ENCODE peak calls at places on chromosome 5, in ten cellular contexts. Z is A549, D is cardiac fibroblast, M is adrenal gland, C is spleen, O is right lobe of liver, F is tibial nerve, E is IMR-90, N is sigmoid colon, Q is tibial artery. P is an unnamed sample.

GRCh38 chr5:55855509-55855908 is 4.4 kb downstream of the IL31RA start:
- DNase-seq in F (no peak), D (peak), M (no peak), C (no peak), O (no peak), Z (no peak), Q (no peak), N (no peak), E (peak), P (no peak)

GRCh38 chr5:172939561-172939960 is 19.7 kb upstream of the RPL26L1 start:
- DNase-seq in C (peak), F (no peak), E (peak), Q (no peak), M (peak), D (no peak), O (no peak), N (no peak), Z (no peak), P (no peak)

GRCh38 chr5:103209065-103209464 is 49.5 kb upstream of the MACIR start:
- DNase-seq in Q (no peak), Z (no peak), E (no peak), F (no peak), D (no peak), M (no peak), N (no peak), C (no peak), O (no peak), P (no peak)

GRCh38 chr5:850511-851006 is at the start of gene ZDHHC11:
- DNase-seq in E (no peak), Q (peak), D (no peak), N (peak), O (peak), Z (no peak), F (no peak), M (peak), C (peak), P (no peak)

GRCh38 chr5:168047669-168048111 is 243.8 kb upstream of the WWC1 start:
- DNase-seq in M (no peak), Z (no peak), Q (no peak), E (no peak), O (no peak), N (no peak), F (no peak), D (peak), C (no peak), P (no peak)

GRCh38 chr5:173648308-173648866 is 31.9 kb upstream of the BOD1 start:
- DNase-seq in F (no peak), E (no peak), N (no peak), O (no peak), Q (no peak), M (no peak), D (no peak), C (no peak), Z (no peak), P (no peak)

GRCh38 chr5:107455111-107455544 is 215.6 kb downstream of the EFNA5 start:
- DNase-seq in D (no peak), Q (no peak), O (no peak), C (no peak), Z (no peak), F (no peak), E (peak), N (no peak), M (no peak), P (no peak)

GRCh38 chr5:83900307-83900706 is 179.7 kb upstream of the HAPLN1 start:
- DNase-seq in D (no peak), M (no peak), F (no peak), Q (no peak), N (no peak), E (peak), Z (no peak), C (no peak), O (no peak), P (no peak)

GRCh38 chr5:144248015-144248414 is 77.3 kb downstream of the KCTD16 start:
- DNase-seq in C (no peak), F (no peak), Z (no peak), Q (no peak), D (no peak), M (no peak), N (no peak), O (no peak), E (no peak), P (no peak)

GRCh38 chr5:55577353-55578060 is 42.7 kb upstream of the PLPP1 start:
- DNase-seq in N (peak), E (no peak), D (peak), C (no peak), O (peak), Z (no peak), F (no peak), Q (no peak), M (peak), P (no peak)

GRCh38 chr5:150438873-150439546 is 10.5 kb downstream of the RPS14 start:
- DNase-seq in Q (no peak), O (no peak), E (no peak), Z (peak), C (no peak), M (no peak), D (peak), F (no peak), N (no peak), P (no peak)

GRCh38 chr5:114450516-114450909 is 88.6 kb downstream of the KCNN2 start:
- DNase-seq in N (no peak), E (peak), C (no peak), D (peak), M (no peak), O (no peak), F (no peak), Z (no peak), Q (no peak), P (no peak)

GRCh38 chr5:51326844-51327243 is 56.4 kb upstream of the ISL1 start:
- DNase-seq in M (no peak), F (no peak), E (no peak), Q (no peak), N (no peak), O (no peak), C (no peak), D (no peak), Z (no peak), P (no peak)

GRCh38 chr5:74945561-74946165 is 79.5 kb upstream of the FAM169A start:
- DNase-seq in N (no peak), Z (no peak), C (no peak), Q (no peak), D (no peak), O (no peak), E (no peak), F (no peak), M (no peak), P (peak)

GRCh38 chr5:35405938-35406337 is 175.7 kb upstream of the PRLR start:
- DNase-seq in E (no peak), M (no peak), N (no peak), Q (no peak), Z (no peak), F (no peak), C (peak), D (no peak), O (no peak), P (no peak)

GRCh38 chr5:93723005-93723404 is 18.4 kb downstream of the POU5F2 start:
- DNase-seq in O (no peak), Z (no peak), F (no peak), M (no peak), N (no peak), E (peak), D (peak), C (no peak), Q (no peak), P (no peak)

GRCh38 chr5:16894236-16895057 is 41.6 kb downstream of the MYO10 start:
- DNase-seq in E (peak), N (no peak), Z (peak), F (no peak), O (no peak), D (peak), M (no peak), C (no peak), Q (no peak), P (no peak)

GRCh38 chr5:109413463-109413862 is 3.7 kb upstream of the PJA2 start:
- DNase-seq in O (no peak), Q (no peak), D (peak), Z (no peak), C (no peak), F (no peak), E (peak), N (peak), M (no peak), P (no peak)

GRCh38 chr5:9596256-9596655 is 33.9 kb downstream of the TAS2R1 start:
- DNase-seq in D (no peak), F (no peak), Q (no peak), M (no peak), N (no peak), Z (no peak), E (no peak), C (no peak), O (no peak), P (no peak)

GRCh38 chr5:91189480-91190332 is 193.4 kb downstream of the ARRDC3 start:
- DNase-seq in Z (peak), C (no peak), N (peak), D (peak), Q (no peak), F (no peak), O (no peak), M (peak), E (peak), P (no peak)

GRCh38 chr5:122896598-122897282 is 51.3 kb downstream of the SNX24 start:
- DNase-seq in C (no peak), F (no peak), D (peak), E (peak), M (no peak), Z (peak), Q (no peak), O (no peak), N (no peak), P (no peak)

GRCh38 chr5:126398791-126399190 is 24.4 kb upstream of the GRAMD2B start:
- DNase-seq in O (no peak), Q (no peak), Z (no peak), F (no peak), M (no peak), C (no peak), N (no peak), D (no peak), E (peak), P (no peak)

GRCh38 chr5:149423287-149424268 is 44.5 kb upstream of the IL17B start:
- DNase-seq in F (no peak), N (peak), Q (peak), O (no peak), E (peak), M (peak), D (peak), C (no peak), Z (no peak), P (no peak)

GRCh38 chr5:158121678-158122077 is 262.7 kb upstream of the CLINT1 start:
- DNase-seq in M (no peak), N (no peak), C (no peak), Z (no peak), E (no peak), F (no peak), Q (no peak), D (no peak), O (no peak), P (no peak)

GRCh38 chr5:78974011-78974410 is 11.1 kb downstream of the ARSB start:
- DNase-seq in Q (no peak), E (no peak), Z (no peak), D (no peak), N (no peak), M (no peak), O (no peak), C (no peak), F (no peak), P (no peak)

GRCh38 chr5:154274828-154275185 is 84.3 kb downstream of the GALNT10 start:
- DNase-seq in C (no peak), M (no peak), E (peak), F (no peak), Z (no peak), Q (no peak), D (no peak), N (no peak), O (no peak), P (no peak)

GRCh38 chr5:14901462-14902051 is 30.0 kb upstream of the ANKH start:
- DNase-seq in N (no peak), F (no peak), C (no peak), M (no peak), D (peak), E (peak), Q (no peak), Z (no peak), O (no peak), P (no peak)

GRCh38 chr5:173245319-173246134 is 10.5 kb upstream of the NKX2-5 start:
- DNase-seq in C (no peak), Z (no peak), E (no peak), O (no peak), M (no peak), Q (no peak), N (no peak), F (no peak), D (no peak), P (no peak)

DNA sequence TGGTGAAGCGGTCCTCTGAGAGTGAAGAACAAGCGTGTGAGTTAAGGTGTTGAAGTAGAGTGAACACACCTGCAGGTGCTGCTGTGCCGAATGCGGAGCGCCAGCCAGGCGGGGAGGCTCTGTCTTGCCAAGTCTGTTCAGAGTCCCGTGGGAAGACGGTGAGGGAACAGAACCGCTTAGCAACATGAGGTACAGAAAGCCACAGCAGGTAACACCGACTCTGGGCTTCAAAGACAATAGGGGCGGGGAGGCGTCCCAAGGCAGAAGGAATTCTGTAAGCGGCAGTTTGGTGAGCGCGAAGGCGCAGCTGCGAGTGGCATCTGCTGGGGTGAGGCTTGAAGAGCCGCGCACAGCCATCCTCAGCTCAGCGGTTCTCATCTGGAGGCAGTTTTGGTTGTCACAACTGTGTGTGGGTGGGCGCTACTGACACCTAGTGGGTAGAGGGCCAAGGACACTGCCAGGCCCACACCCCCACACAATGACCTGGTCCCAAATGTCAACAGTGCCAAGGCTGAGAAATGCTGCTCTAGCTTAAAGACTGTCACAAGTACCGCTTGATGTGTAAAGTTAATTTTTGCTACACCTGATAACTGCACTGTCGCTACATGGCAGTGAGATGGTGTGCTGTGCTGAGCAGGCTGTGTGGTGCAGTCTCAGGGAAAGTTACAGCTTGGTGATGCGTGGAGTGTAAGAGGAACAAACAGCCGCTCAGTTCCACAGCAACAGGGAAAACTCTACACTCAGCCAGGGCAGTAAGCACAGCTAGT is 67.4 kb upstream of the TBC1D9B start:
- DNase-seq in O (peak), M (no peak), E (no peak), F (no peak), Z (peak), C (peak), Q (no peak), N (no peak), D (peak), P (peak)
- TF ChIP-seq CTCF in O (peak), M (peak), E (peak), F (peak), Z (peak), C (peak), Q (peak), N (no peak), D (peak), P (peak)

GRCh38 chr5:53017794-53018391 is 28.7 kb downstream of the ITGA2 start:
- DNase-seq in D (no peak), C (no peak), Q (no peak), O (no peak), E (no peak), M (no peak), Z (no peak), F (no peak), N (no peak), P (no peak)
- H3K4me3 ChIP-seq in D (no peak), C (no peak), Q (no peak), O (no peak), E (no peak), M (no peak), Z (no peak), F (no peak), N (no peak), P (no peak)

DNA sequence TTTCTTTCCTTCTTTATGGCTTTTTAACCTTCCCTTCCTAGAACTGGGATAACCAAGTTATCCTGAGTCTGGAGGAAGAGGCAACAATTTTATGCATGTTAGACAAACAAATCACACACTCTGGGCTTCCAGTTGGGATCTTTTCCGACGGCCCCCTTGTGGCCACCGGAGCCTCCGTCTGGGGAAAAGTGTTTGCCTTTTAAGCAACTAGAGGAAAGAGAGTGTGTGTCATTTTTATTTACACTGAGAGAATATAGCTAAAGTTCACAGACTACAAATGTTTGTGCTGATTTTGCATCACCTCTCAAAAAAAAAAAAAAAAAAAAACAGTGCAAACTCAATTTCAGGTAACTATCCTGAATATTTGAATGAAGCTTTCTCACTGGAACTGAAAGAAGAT is 126.2 kb downstream of the SEMA6A start:
- DNase-seq in E (no peak), M (no peak), O (no peak), C (no peak), Q (no peak), D (no peak), N (no peak), Z (no peak), F (no peak), P (no peak)
- TF ChIP-seq CTCF in E (no peak), M (no peak), O (no peak), C (no peak), Q (no peak), D (no peak), N (no peak), Z (no peak), F (no peak), P (no peak)

GRCh38 chr5:132012385-132013005 is 1.0 kb upstream of the ACSL6 start:
- DNase-seq in Z (no peak), Q (peak), D (peak), N (peak), F (no peak), E (peak), C (peak), M (peak), O (peak), P (no peak)
- H3K4me3 ChIP-seq in Z (no peak), Q (no peak), D (no peak), N (no peak), F (no peak), E (no peak), C (peak), M (no peak), O (no peak), P (no peak)